ENCODE peak calls at places on chromosomes 7 and 10, in five cellular contexts. One of them, this sample, is unnamed.

GRCh38 chr10:130357226-130357625 is 221.0 kb downstream of the GLRX3 start:
- DNase-seq in NCI-H510A treated with DMSO at 0.1 percent for 48 hours: no peak
- DNase-seq in stimulated activated CD8-positive, alpha-beta memory T cell treated with anti-CD3 and anti-CD28 coated beads, Interleukin-4, amount 100 ng/mL, for 24 hours: no peak
- DNase-seq in amniotic stem cell: no peak
- DNase-seq in neural crest cell: no peak
- DNase-seq in this sample: no peak

GRCh38 chr7:42987648-42988214 is 55.6 kb downstream of the MRPL32 start:
- DNase-seq in stimulated activated CD8-positive, alpha-beta memory T cell treated with anti-CD3 and anti-CD28 coated beads, Interleukin-4, amount 100 ng/mL, for 24 hours: no peak
- DNase-seq in neural crest cell: no peak
- DNase-seq in amniotic stem cell: no peak
- DNase-seq in NCI-H510A treated with DMSO at 0.1 percent for 48 hours: no peak
- DNase-seq in this sample: no peak

GRCh38 chr7:11533229-11533820 is 298.7 kb downstream of the THSD7A start:
- DNase-seq in neural crest cell: no peak
- DNase-seq in NCI-H510A treated with DMSO at 0.1 percent for 48 hours: no peak
- DNase-seq in stimulated activated CD8-positive, alpha-beta memory T cell treated with anti-CD3 and anti-CD28 coated beads, Interleukin-4, amount 100 ng/mL, for 24 hours: no peak
- DNase-seq in amniotic stem cell: no peak
- DNase-seq in this sample: no peak

GRCh38 chr10:86056632-86057031 is 310.0 kb downstream of the GRID1 start:
- DNase-seq in stimulated activated CD8-positive, alpha-beta memory T cell treated with anti-CD3 and anti-CD28 coated beads, Interleukin-4, amount 100 ng/mL, for 24 hours: no peak
- DNase-seq in NCI-H510A treated with DMSO at 0.1 percent for 48 hours: no peak
- DNase-seq in neural crest cell: no peak
- DNase-seq in amniotic stem cell: no peak
- DNase-seq in this sample: no peak

GRCh38 chr10:31581741-31582323 is 262.8 kb downstream of the ZEB1 start:
- DNase-seq in neural crest cell: no peak
- DNase-seq in amniotic stem cell: no peak
- DNase-seq in NCI-H510A treated with DMSO at 0.1 percent for 48 hours: no peak
- DNase-seq in stimulated activated CD8-positive, alpha-beta memory T cell treated with anti-CD3 and anti-CD28 coated beads, Interleukin-4, amount 100 ng/mL, for 24 hours: no peak
- DNase-seq in this sample: no peak

GRCh38 chr10:78831001-78831400 is 237.8 kb upstream of the ZMIZ1 start:
- DNase-seq in neural crest cell: no peak
- DNase-seq in stimulated activated CD8-positive, alpha-beta memory T cell treated with anti-CD3 and anti-CD28 coated beads, Interleukin-4, amount 100 ng/mL, for 24 hours: no peak
- DNase-seq in amniotic stem cell: no peak
- DNase-seq in NCI-H510A treated with DMSO at 0.1 percent for 48 hours: no peak
- DNase-seq in this sample: no peak

GRCh38 chr10:97919012-97919411 is 69.4 kb downstream of the GOLGA7B start:
- DNase-seq in NCI-H510A treated with DMSO at 0.1 percent for 48 hours: no peak
- DNase-seq in neural crest cell: no peak
- DNase-seq in amniotic stem cell: no peak
- DNase-seq in stimulated activated CD8-positive, alpha-beta memory T cell treated with anti-CD3 and anti-CD28 coated beads, Interleukin-4, amount 100 ng/mL, for 24 hours: no peak
- DNase-seq in this sample: no peak

GRCh38 chr7:100642534-100642907 is 1.2 kb upstream of the TFR2 start:
- DNase-seq in NCI-H510A treated with DMSO at 0.1 percent for 48 hours: no peak
- DNase-seq in neural crest cell: no peak
- DNase-seq in stimulated activated CD8-positive, alpha-beta memory T cell treated with anti-CD3 and anti-CD28 coated beads, Interleukin-4, amount 100 ng/mL, for 24 hours: peak; percentile 12
- DNase-seq in amniotic stem cell: no peak
- DNase-seq in this sample: no peak

GRCh38 chr10:51522858-51523257 is 176.5 kb downstream of the CSTF2T start:
- DNase-seq in neural crest cell: no peak
- DNase-seq in stimulated activated CD8-positive, alpha-beta memory T cell treated with anti-CD3 and anti-CD28 coated beads, Interleukin-4, amount 100 ng/mL, for 24 hours: no peak
- DNase-seq in NCI-H510A treated with DMSO at 0.1 percent for 48 hours: no peak
- DNase-seq in amniotic stem cell: no peak
- DNase-seq in this sample: no peak

GRCh38 chr7:28748934-28749584 is 209.1 kb downstream of the TRIL start:
- DNase-seq in neural crest cell: no peak
- DNase-seq in amniotic stem cell: no peak
- DNase-seq in stimulated activated CD8-positive, alpha-beta memory T cell treated with anti-CD3 and anti-CD28 coated beads, Interleukin-4, amount 100 ng/mL, for 24 hours: no peak
- DNase-seq in NCI-H510A treated with DMSO at 0.1 percent for 48 hours: peak; percentile 33
- DNase-seq in this sample: no peak

GRCh38 chr10:57807906-57808305 is 459.8 kb downstream of the IPMK start:
- DNase-seq in amniotic stem cell: no peak
- DNase-seq in NCI-H510A treated with DMSO at 0.1 percent for 48 hours: no peak
- DNase-seq in neural crest cell: no peak
- DNase-seq in stimulated activated CD8-positive, alpha-beta memory T cell treated with anti-CD3 and anti-CD28 coated beads, Interleukin-4, amount 100 ng/mL, for 24 hours: no peak
- DNase-seq in this sample: no peak

GRCh38 chr7:35185908-35186731 is 67.8 kb downstream of the TBX20 start:
- DNase-seq in stimulated activated CD8-positive, alpha-beta memory T cell treated with anti-CD3 and anti-CD28 coated beads, Interleukin-4, amount 100 ng/mL, for 24 hours: no peak
- DNase-seq in NCI-H510A treated with DMSO at 0.1 percent for 48 hours: peak; percentile 36
- DNase-seq in neural crest cell: peak; percentile 48
- DNase-seq in amniotic stem cell: peak; percentile 16
- DNase-seq in this sample: no peak

GRCh38 chr10:25547391-25547790 is 372.6 kb downstream of the GPR158 start:
- DNase-seq in NCI-H510A treated with DMSO at 0.1 percent for 48 hours: no peak
- DNase-seq in neural crest cell: no peak
- DNase-seq in stimulated activated CD8-positive, alpha-beta memory T cell treated with anti-CD3 and anti-CD28 coated beads, Interleukin-4, amount 100 ng/mL, for 24 hours: no peak
- DNase-seq in amniotic stem cell: no peak
- DNase-seq in this sample: no peak

GRCh38 chr10:130261306-130261705 is 125.1 kb downstream of the GLRX3 start:
- DNase-seq in amniotic stem cell: no peak
- DNase-seq in stimulated activated CD8-positive, alpha-beta memory T cell treated with anti-CD3 and anti-CD28 coated beads, Interleukin-4, amount 100 ng/mL, for 24 hours: no peak
- DNase-seq in neural crest cell: no peak
- DNase-seq in NCI-H510A treated with DMSO at 0.1 percent for 48 hours: no peak
- DNase-seq in this sample: no peak

GRCh38 chr10:42111661-42112330 is 526.6 kb downstream of the ZNF33B start:
- DNase-seq in stimulated activated CD8-positive, alpha-beta memory T cell treated with anti-CD3 and anti-CD28 coated beads, Interleukin-4, amount 100 ng/mL, for 24 hours: no peak
- DNase-seq in NCI-H510A treated with DMSO at 0.1 percent for 48 hours: no peak
- DNase-seq in neural crest cell: no peak
- DNase-seq in amniotic stem cell: no peak
- DNase-seq in this sample: no peak

GRCh38 chr10:115503546-115503945 is 410.4 kb downstream of the ATRNL1 start:
- DNase-seq in neural crest cell: no peak
- DNase-seq in amniotic stem cell: no peak
- DNase-seq in NCI-H510A treated with DMSO at 0.1 percent for 48 hours: no peak
- DNase-seq in stimulated activated CD8-positive, alpha-beta memory T cell treated with anti-CD3 and anti-CD28 coated beads, Interleukin-4, amount 100 ng/mL, for 24 hours: no peak
- DNase-seq in this sample: no peak

GRCh38 chr7:16604054-16604453 is 41.5 kb downstream of the ANKMY2 start:
- DNase-seq in neural crest cell: no peak
- DNase-seq in stimulated activated CD8-positive, alpha-beta memory T cell treated with anti-CD3 and anti-CD28 coated beads, Interleukin-4, amount 100 ng/mL, for 24 hours: no peak
- DNase-seq in amniotic stem cell: no peak
- DNase-seq in NCI-H510A treated with DMSO at 0.1 percent for 48 hours: no peak
- DNase-seq in this sample: no peak

GRCh38 chr10:13271552-13272163 is 28.2 kb downstream of the PHYH start:
- DNase-seq in NCI-H510A treated with DMSO at 0.1 percent for 48 hours: no peak
- DNase-seq in neural crest cell: peak; percentile 50
- DNase-seq in amniotic stem cell: no peak
- DNase-seq in stimulated activated CD8-positive, alpha-beta memory T cell treated with anti-CD3 and anti-CD28 coated beads, Interleukin-4, amount 100 ng/mL, for 24 hours: peak; percentile 19
- DNase-seq in this sample: peak; percentile 69

GRCh38 chr10:12795723-12796122 is 205.8 kb downstream of the CCDC3 start:
- DNase-seq in stimulated activated CD8-positive, alpha-beta memory T cell treated with anti-CD3 and anti-CD28 coated beads, Interleukin-4, amount 100 ng/mL, for 24 hours: no peak
- DNase-seq in neural crest cell: no peak
- DNase-seq in NCI-H510A treated with DMSO at 0.1 percent for 48 hours: no peak
- DNase-seq in amniotic stem cell: no peak
- DNase-seq in this sample: no peak

GRCh38 chr10:14050598-14050997 is 280.1 kb downstream of the FRMD4A start:
- DNase-seq in amniotic stem cell: no peak
- DNase-seq in stimulated activated CD8-positive, alpha-beta memory T cell treated with anti-CD3 and anti-CD28 coated beads, Interleukin-4, amount 100 ng/mL, for 24 hours: no peak
- DNase-seq in NCI-H510A treated with DMSO at 0.1 percent for 48 hours: no peak
- DNase-seq in neural crest cell: no peak
- DNase-seq in this sample: no peak

GRCh38 chr7:149866139-149866785 is 7.5 kb upstream of the ATP6V0E2 start:
- DNase-seq in NCI-H510A treated with DMSO at 0.1 percent for 48 hours: no peak
- DNase-seq in stimulated activated CD8-positive, alpha-beta memory T cell treated with anti-CD3 and anti-CD28 coated beads, Interleukin-4, amount 100 ng/mL, for 24 hours: no peak
- DNase-seq in neural crest cell: no peak
- DNase-seq in amniotic stem cell: no peak
- DNase-seq in this sample: no peak

GRCh38 chr7:151941009-151941408 is 15.2 kb upstream of the GALNTL5 start:
- DNase-seq in NCI-H510A treated with DMSO at 0.1 percent for 48 hours: no peak
- DNase-seq in amniotic stem cell: no peak
- DNase-seq in neural crest cell: no peak
- DNase-seq in stimulated activated CD8-positive, alpha-beta memory T cell treated with anti-CD3 and anti-CD28 coated beads, Interleukin-4, amount 100 ng/mL, for 24 hours: no peak
- DNase-seq in this sample: no peak

GRCh38 chr10:62019685-62020361 is 118.3 kb downstream of the ARID5B start:
- DNase-seq in NCI-H510A treated with DMSO at 0.1 percent for 48 hours: no peak
- DNase-seq in neural crest cell: no peak
- DNase-seq in stimulated activated CD8-positive, alpha-beta memory T cell treated with anti-CD3 and anti-CD28 coated beads, Interleukin-4, amount 100 ng/mL, for 24 hours: no peak
- DNase-seq in amniotic stem cell: no peak
- DNase-seq in this sample: no peak

GRCh38 chr7:46054290-46054689 is 133.2 kb upstream of the IGFBP3 start:
- DNase-seq in neural crest cell: no peak
- DNase-seq in stimulated activated CD8-positive, alpha-beta memory T cell treated with anti-CD3 and anti-CD28 coated beads, Interleukin-4, amount 100 ng/mL, for 24 hours: no peak
- DNase-seq in amniotic stem cell: no peak
- DNase-seq in NCI-H510A treated with DMSO at 0.1 percent for 48 hours: no peak
- DNase-seq in this sample: no peak